ENCODE peak calls at places on chromosomes 16 and 17, in six cellular contexts. Y is GM23338, W is MM.1S, E is OCI-LY7, M is PC-3, D is hepatocyte. F is an unnamed sample. For H3K9me2 and H3K4me1, the result is how much of the 10 kb centered on the place peaks cover.

GRCh38 chr16:22070361-22071351 is 21.7 kb upstream of the VWA3A start:
- DNase-seq in W (no peak), Y (no peak), M (no peak), D (no peak), E (no peak), F (peak)

GRCh38 chr17:27569257-27569722 is 61.7 kb upstream of the LGALS9 start:
- DNase-seq in Y (peak), M (peak), W (no peak), D (peak), E (peak), F (peak)

GRCh38 chr16:85306071-85306792 is 194.0 kb upstream of the CIBAR2 start:
- DNase-seq in M (peak), W (no peak), D (peak), E (peak), Y (no peak), F (peak)

GRCh38 chr16:84084570-84085270 is 32.0 kb downstream of the MBTPS1 start:
- DNase-seq in D (peak), E (peak), Y (peak), W (peak), M (peak), F (peak)

GRCh38 chr16:9053006-9053601 is 38.3 kb upstream of the HAPSTR1 start:
- DNase-seq in E (peak), M (peak), Y (peak), D (peak), W (no peak), F (peak)

GRCh38 chr16:53546988-53547391 is 44.0 kb upstream of the AKTIP start:
- DNase-seq in M (peak), E (no peak), Y (peak), D (peak), W (no peak), F (no peak)

GRCh38 chr17:41634639-41635038 is 10.3 kb upstream of the KRT17 start:
- DNase-seq in W (no peak), Y (no peak), E (no peak), M (no peak), D (no peak), F (no peak)

GRCh38 chr17:67196422-67196821 is 48.6 kb downstream of the HELZ start:
- DNase-seq in D (no peak), E (no peak), Y (no peak), M (no peak), W (no peak), F (no peak)

GRCh38 chr16:89723279-89724250 is 2.2 kb downstream of the ZNF276 start:
- DNase-seq in D (no peak), Y (no peak), M (no peak), E (no peak), W (no peak), F (peak)

GRCh38 chr17:55394357-55395021 is 27.1 kb downstream of the MMD start:
- DNase-seq in W (no peak), Y (no peak), M (no peak), E (no peak), D (peak), F (no peak)

GRCh38 chr17:79933863-79934652 is 94.8 kb upstream of the CBX4 start:
- DNase-seq in M (peak), E (peak), D (no peak), W (no peak), Y (no peak), F (peak)

GRCh38 chr17:19366637-19366972 is 4.1 kb upstream of the B9D1 start:
- DNase-seq in W (no peak), M (no peak), D (no peak), E (no peak), Y (no peak), F (no peak)

GRCh38 chr16:87380875-87381274 is 2.7 kb downstream of the FBXO31 start:
- DNase-seq in D (no peak), E (no peak), Y (no peak), M (no peak), W (no peak), F (peak)

GRCh38 chr16:20614201-20615141 is 38.3 kb upstream of the ACSM2B start:
- DNase-seq in E (no peak), M (no peak), W (no peak), Y (no peak), D (no peak), F (no peak)

GRCh38 chr16:81711609-81712329 is 67.3 kb upstream of the PLCG2 start:
- DNase-seq in Y (peak), M (peak), D (peak), E (no peak), W (no peak), F (peak)

GRCh38 chr17:19769946-19770652 is 22.0 kb upstream of the ALDH3A1 start:
- DNase-seq in M (peak), W (no peak), E (no peak), Y (no peak), D (no peak), F (peak)

GRCh38 chr17:72399608-72400487 is 279.0 kb downstream of the SOX9 start:
- DNase-seq in D (peak), Y (no peak), W (no peak), E (no peak), M (peak), F (no peak)

GRCh38 chr16:49473131-49473530 is 99.5 kb downstream of the C16orf78 start:
- DNase-seq in W (no peak), E (no peak), D (no peak), Y (no peak), M (no peak), F (no peak)

GRCh38 chr16:31181102-31181830 is 1.3 kb downstream of the FUS start:
- DNase-seq in W (no peak), D (peak), M (peak), Y (no peak), E (peak), F (peak)

GRCh38 chr16:84603115-84603816 is 14.6 kb downstream of the COTL1 start:
- DNase-seq in D (peak), W (no peak), E (no peak), M (peak), Y (no peak), F (peak)

GRCh38 chr17:80365983-80366382 is 49.0 kb upstream of the ENDOV start:
- DNase-seq in D (no peak), M (no peak), Y (no peak), E (no peak), W (no peak), F (no peak)

GRCh38 chr17:58246104-58246740 is 7.8 kb downstream of the LPO start:
- DNase-seq in D (no peak), E (no peak), W (no peak), Y (no peak), M (no peak), F (no peak)

GRCh38 chr17:80931421-80932265 is 60.0 kb upstream of the CHMP6 start:
- DNase-seq in W (no peak), Y (peak), E (no peak), M (no peak), D (peak), F (peak)

GRCh38 chr16:81752225-81752875 is 26.7 kb upstream of the PLCG2 start:
- DNase-seq in W (peak), M (no peak), D (no peak), E (peak), Y (peak), F (peak)

GRCh38 chr17:80068301-80069160 is 32.1 kb downstream of the CCDC40 start:
- DNase-seq in W (no peak), Y (no peak), M (peak), D (peak), E (no peak), F (peak)

GRCh38 chr16:23807028-23807427 is 28.8 kb upstream of the PRKCB start:
- DNase-seq in W (no peak), M (no peak), E (peak), D (no peak), Y (no peak), F (no peak)

GRCh38 chr17:65783845-65784334 is 222.4 kb upstream of the AXIN2 start:
- DNase-seq in M (peak), D (peak), E (no peak), Y (no peak), W (no peak), F (peak)

GRCh38 chr17:15194859-15195277 is 70.3 kb downstream of the PMP22 start:
- DNase-seq in Y (no peak), D (no peak), E (no peak), W (no peak), M (no peak), F (no peak)

GRCh38 chr17:79626156-79626890 is 15.5 kb upstream of the RBFOX3 start:
- DNase-seq in W (no peak), E (no peak), D (no peak), M (no peak), Y (peak), F (no peak)

GRCh38 chr17:78915872-78916632 is 9.1 kb downstream of the TIMP2 start:
- DNase-seq in D (no peak), E (no peak), M (peak), Y (no peak), W (no peak), F (peak)

GRCh38 chr17:76092526-76093413 is 10.8 kb downstream of the EXOC7 start:
- DNase-seq in E (no peak), Y (no peak), W (no peak), M (no peak), D (no peak), F (no peak)

GRCh38 chr16:21722771-21723460 is 59.1 kb downstream of the OTOA start:
- DNase-seq in W (no peak), M (no peak), D (no peak), Y (no peak), E (no peak), F (no peak)

GRCh38 chr17:65018612-65019290 is 37.8 kb downstream of the GNA13 start:
- DNase-seq in Y (no peak), E (no peak), D (no peak), W (no peak), M (no peak), F (peak)

GRCh38 chr16:11673091-11674000 is 5.1 kb downstream of the SNN start:
- DNase-seq in Y (no peak), D (no peak), M (no peak), E (no peak), W (peak), F (no peak)

GRCh38 chr17:72782985-72783701 is 309.3 kb downstream of the SLC39A11 start:
- DNase-seq in M (no peak), E (no peak), W (no peak), Y (no peak), D (peak), F (no peak)

GRCh38 chr17:53909802-53910201 is 87.1 kb downstream of the KIF2B start:
- DNase-seq in W (no peak), E (no peak), M (no peak), D (no peak), Y (no peak), F (no peak)
- H3K9me2 ChIP-seq in W (under half), E (under half), M (under half), D (under half), Y (under half), F (under half)

GRCh38 chr17:74862919-74863318 is 3.2 kb upstream of the GRIN2C start:
- DNase-seq in W (no peak), M (no peak), D (no peak), Y (no peak), E (no peak), F (no peak)
- H3K4me1 ChIP-seq in W (under half), M (under half), D (under half), Y (under half), E (under half), F (under half)

GRCh38 chr16:57801856-57802634 is at the start of gene KIFC3:
- DNase-seq in Y (peak), E (peak), M (peak), D (peak), W (peak), F (peak)
- H3K9me2 ChIP-seq in Y (under half), E (under half), M (under half), D (under half), W (under half), F (under half)

GRCh38 chr16:88635671-88636070 is 2.7 kb upstream of the IL17C start:
- DNase-seq in M (no peak), E (no peak), D (no peak), Y (no peak), W (no peak), F (no peak)
- H3K4me1 ChIP-seq in M (under half), E (under half), D (under half), Y (under half), W (under half), F (under half)

DNA sequence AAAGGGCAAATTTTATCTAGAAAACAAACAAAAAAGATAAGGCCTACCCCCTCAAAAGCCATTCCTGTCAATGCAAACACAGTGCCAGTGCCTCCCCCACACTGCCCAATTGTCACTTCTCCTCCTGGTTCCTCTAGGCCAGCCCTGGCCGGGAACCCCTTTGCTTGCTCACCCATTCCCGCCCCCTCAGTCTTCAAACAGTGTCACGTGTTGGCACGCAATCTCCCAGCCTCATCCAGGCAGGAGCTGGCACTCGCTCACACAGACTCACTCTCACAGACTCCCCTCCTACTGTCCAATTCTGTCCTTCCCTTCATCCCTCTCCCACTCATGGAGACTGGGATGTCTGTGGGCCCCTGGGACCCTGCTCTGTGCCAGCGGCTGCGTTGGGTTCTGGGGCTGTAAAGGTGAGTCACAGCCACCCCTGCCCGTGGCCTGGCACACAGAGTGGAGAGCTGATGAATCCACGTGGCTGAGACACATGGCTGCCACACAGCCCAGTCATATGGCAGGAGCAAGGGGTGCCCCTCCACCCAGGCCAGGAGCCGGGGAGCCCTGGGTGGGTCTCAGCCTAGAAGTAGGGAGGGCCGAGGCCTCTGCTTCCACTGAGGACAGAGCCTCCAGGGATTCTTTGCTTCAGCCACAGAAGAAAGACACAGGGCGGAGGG is 54.8 kb downstream of the VAC14 start:
- DNase-seq in D (peak), E (no peak), Y (no peak), M (peak), W (no peak), F (peak)
- H3K9me2 ChIP-seq in D (under half), E (under half), Y (under half), M (under half), W (under half), F (under half)

GRCh38 chr17:50561796-50562195 is 1.3 kb downstream of the CACNA1G start:
- DNase-seq in D (peak), Y (no peak), M (no peak), E (no peak), W (no peak), F (no peak)
- H3K4me1 ChIP-seq in D (half or more), Y (under half), M (under half), E (under half), W (under half), F (under half)

DNA sequence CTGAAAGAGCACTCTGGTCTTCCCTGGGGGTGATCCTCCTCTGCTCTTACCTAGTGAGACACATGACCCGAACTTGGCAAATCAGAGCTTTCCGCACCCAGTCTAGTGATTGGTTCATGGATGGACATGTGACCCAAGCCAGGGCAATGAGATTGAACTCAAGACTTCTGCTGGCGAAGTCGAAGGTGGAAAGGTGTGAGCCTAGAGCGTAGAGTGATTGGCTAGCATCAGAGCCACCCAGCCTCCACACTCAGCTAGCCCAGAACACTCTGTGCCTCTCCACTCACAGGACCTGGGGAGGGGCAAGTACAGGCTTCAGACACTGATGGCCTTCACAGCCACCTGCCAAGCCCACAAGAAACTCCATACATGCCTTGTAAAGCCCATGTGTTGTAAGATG is 17.6 kb downstream of the ATPAF2 start:
- DNase-seq in M (no peak), W (no peak), Y (no peak), E (no peak), D (no peak), F (no peak)
- H3K9me2 ChIP-seq in M (under half), W (under half), Y (under half), E (under half), D (under half), F (under half)

GRCh38 chr16:67454104-67454503 is 23.2 kb downstream of the HSD11B2 start:
- DNase-seq in E (no peak), Y (no peak), D (no peak), M (no peak), W (no peak), F (no peak)
- H3K4me1 ChIP-seq in E (under half), Y (under half), D (under half), M (under half), W (under half), F (under half)

GRCh38 chr16:27310576-27311448 is 3.0 kb upstream of the IL4R start:
- DNase-seq in W (no peak), M (no peak), Y (no peak), D (no peak), E (no peak), F (no peak)

GRCh38 chr16:27311449-27311831 is 2.3 kb upstream of the IL4R start:
- DNase-seq in Y (no peak), W (no peak), E (no peak), M (no peak), D (no peak), F (peak)

GRCh38 chr16:27312580-27313421 is 973 bp upstream of the IL4R start:
- DNase-seq in E (no peak), Y (no peak), W (no peak), D (no peak), M (no peak), F (no peak)

GRCh38 chr16:27313422-27314160 is at the start of gene IL4R:
- DNase-seq in Y (peak), M (peak), W (peak), D (peak), E (peak), F (peak)

DNA sequence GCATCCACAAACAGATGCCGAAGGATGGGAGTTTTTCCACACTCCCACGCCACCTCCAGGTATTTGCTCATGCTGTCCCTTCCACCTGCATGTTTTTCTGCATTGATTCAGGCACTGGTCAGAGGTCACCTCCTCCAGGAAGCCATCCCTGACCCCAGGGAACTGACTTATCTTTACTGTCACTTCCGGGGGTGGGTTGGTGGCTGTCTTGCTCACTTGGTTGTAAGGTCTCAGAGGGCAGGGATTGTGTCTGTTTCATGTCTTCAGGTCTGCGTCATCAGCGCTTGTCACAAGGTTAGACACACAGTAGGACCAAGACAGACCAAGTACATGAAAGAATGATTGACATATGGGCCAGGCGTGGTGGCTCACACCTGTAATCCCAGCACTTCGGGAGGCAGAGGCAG is 1.9 kb upstream of the IL4R start:
- DNase-seq in D (no peak), M (no peak), E (no peak), W (no peak), Y (no peak), F (no peak)
- H3K9me2 ChIP-seq in D (under half), M (under half), E (under half), W (under half), Y (under half), F (under half)